ENCODE peak calls at places on chromosomes 6 and 20, in six cellular contexts. H is spleen, T is tibial artery, W is heart right ventricle, D is cardiac muscle cell, B is AG04450. Q is an unnamed sample.

GRCh38 chr6:22447862-22448261 is 121.5 kb upstream of the HDGFL1 start:
- DNase-seq in H (no peak), T (no peak), W (no peak), D (no peak), B (no peak), Q (no peak)

GRCh38 chr6:39958947-39959346 is 24.7 kb upstream of the MOCS1 start:
- DNase-seq in H (no peak), T (no peak), W (no peak), D (no peak), B (no peak), Q (no peak)

GRCh38 chr20:24393903-24394302 is 75.5 kb upstream of the SYNDIG1 start:
- DNase-seq in H (no peak), T (no peak), W (no peak), D (no peak), B (no peak), Q (no peak)

GRCh38 chr20:43564993-43565757 is 6.3 kb downstream of the SGK2 start:
- DNase-seq in H (no peak), T (no peak), W (no peak), D (no peak), B (no peak), Q (no peak)

GRCh38 chr20:36745234-36745926 is 510 bp downstream of the NDRG3 start:
- DNase-seq in H (no peak), T (peak), W (no peak), D (peak), B (no peak), Q (peak)

GRCh38 chr20:18722381-18722780 is 91.2 kb upstream of the SCP2D1 start:
- DNase-seq in H (no peak), T (no peak), W (no peak), D (no peak), B (no peak), Q (no peak)

GRCh38 chr6:122476131-122476530 is 4.5 kb upstream of the SERINC1 start:
- DNase-seq in H (no peak), T (no peak), W (no peak), D (peak), B (no peak), Q (peak)

GRCh38 chr20:48282591-48283228 is 497.4 kb upstream of the SULF2 start:
- DNase-seq in H (no peak), T (no peak), W (no peak), D (no peak), B (no peak), Q (peak)

GRCh38 chr6:135920689-135921088 is 69.2 kb downstream of the PDE7B start:
- DNase-seq in H (no peak), T (no peak), W (no peak), D (no peak), B (no peak), Q (no peak)

GRCh38 chr6:90508753-90509152 is 78.1 kb downstream of the MAP3K7 start:
- DNase-seq in H (no peak), T (no peak), W (no peak), D (no peak), B (no peak), Q (no peak)

GRCh38 chr6:12009904-12010634 is 2.0 kb upstream of the HIVEP1 start:
- DNase-seq in H (no peak), T (no peak), W (no peak), D (peak), B (no peak), Q (peak)

GRCh38 chr6:36701401-36701991 is 3.9 kb downstream of the RAB44 start:
- DNase-seq in H (peak), T (peak), W (no peak), D (no peak), B (no peak), Q (peak)

GRCh38 chr6:1665214-1665613 is 55.5 kb downstream of the FOXC1 start:
- DNase-seq in H (no peak), T (no peak), W (no peak), D (no peak), B (no peak), Q (no peak)

GRCh38 chr6:87281426-87281825 is 41.0 kb upstream of the SMIM8 start:
- DNase-seq in H (no peak), T (no peak), W (no peak), D (peak), B (no peak), Q (no peak)

GRCh38 chr6:116444092-116444491 is 17.1 kb upstream of the CALHM6 start:
- DNase-seq in H (no peak), T (no peak), W (no peak), D (peak), B (no peak), Q (peak)

GRCh38 chr6:108966855-108967755 is 118.9 kb downstream of the ARMC2 start:
- DNase-seq in H (peak), T (no peak), W (peak), D (peak), B (no peak), Q (peak)

GRCh38 chr20:19078448-19079373 is 133.7 kb upstream of the SLC24A3 start:
- DNase-seq in H (no peak), T (no peak), W (no peak), D (no peak), B (no peak), Q (no peak)

GRCh38 chr6:251920-252319 is 40.4 kb upstream of the DUSP22 start:
- DNase-seq in H (no peak), T (no peak), W (no peak), D (no peak), B (no peak), Q (no peak)

GRCh38 chr20:642398-643174 is 10.4 kb downstream of the SRXN1 start:
- DNase-seq in H (no peak), T (no peak), W (peak), D (no peak), B (no peak), Q (no peak)

GRCh38 chr6:99822741-99823512 is 171.1 kb downstream of the MCHR2 start:
- DNase-seq in H (no peak), T (no peak), W (no peak), D (peak), B (peak), Q (peak)

GRCh38 chr20:50333856-50334255 is 143.2 kb downstream of the CEBPB start:
- DNase-seq in H (peak), T (peak), W (no peak), D (peak), B (peak), Q (no peak)

GRCh38 chr20:32483351-32484220 is 101.5 kb downstream of the NOL4L start:
- DNase-seq in H (peak), T (no peak), W (peak), D (peak), B (no peak), Q (peak)

GRCh38 chr6:5318617-5319016 is 57.3 kb downstream of the FARS2 start:
- DNase-seq in H (no peak), T (no peak), W (no peak), D (no peak), B (no peak), Q (no peak)

GRCh38 chr20:59515013-59515905 is 89.1 kb upstream of the PHACTR3 start:
- DNase-seq in H (no peak), T (no peak), W (peak), D (peak), B (no peak), Q (peak)

GRCh38 chr20:1635291-1635979 is 15.6 kb upstream of the SIRPB1 start:
- DNase-seq in H (no peak), T (no peak), W (no peak), D (no peak), B (no peak), Q (no peak)

GRCh38 chr6:116476021-116476678 is 15.0 kb downstream of the CALHM6 start:
- DNase-seq in H (no peak), T (no peak), W (no peak), D (no peak), B (no peak), Q (peak)

GRCh38 chr6:35240838-35241801 is 18.4 kb upstream of the ZNF76 start:
- DNase-seq in H (peak), T (peak), W (peak), D (peak), B (no peak), Q (peak)

GRCh38 chr6:170058878-170059485 is 231.9 kb downstream of the DLL1 start:
- DNase-seq in H (peak), T (peak), W (no peak), D (no peak), B (no peak), Q (no peak)

GRCh38 chr6:3284436-3284876 is 25.7 kb downstream of the PSMG4 start:
- DNase-seq in H (peak), T (peak), W (no peak), D (no peak), B (no peak), Q (no peak)

GRCh38 chr20:35871311-35871771 is 83.0 kb downstream of the SCAND1 start:
- DNase-seq in H (no peak), T (no peak), W (peak), D (peak), B (no peak), Q (peak)

GRCh38 chr6:66210964-66211363 is 503.9 kb upstream of the EYS start:
- DNase-seq in H (no peak), T (no peak), W (no peak), D (no peak), B (no peak), Q (no peak)

GRCh38 chr20:38649275-38649891 is 47.8 kb downstream of the ARHGAP40 start:
- DNase-seq in H (no peak), T (no peak), W (no peak), D (peak), B (no peak), Q (peak)

GRCh38 chr20:52086878-52087277 is 104.7 kb downstream of the ZFP64 start:
- DNase-seq in H (no peak), T (no peak), W (no peak), D (no peak), B (no peak), Q (no peak)

GRCh38 chr20:49400904-49401303 is 81.6 kb downstream of the KCNB1 start:
- DNase-seq in H (no peak), T (peak), W (no peak), D (peak), B (peak), Q (no peak)

GRCh38 chr6:44662461-44663121 is 275.1 kb downstream of the CDC5L start:
- DNase-seq in H (no peak), T (peak), W (no peak), D (peak), B (no peak), Q (no peak)

GRCh38 chr20:10576411-10576810 is 97.4 kb downstream of the JAG1 start:
- DNase-seq in H (no peak), T (no peak), W (no peak), D (no peak), B (no peak), Q (no peak)
- H3K27ac ChIP-seq in H (no peak), T (peak), W (no peak), D (no peak), B (no peak), Q (no peak)

GRCh38 chr20:63574829-63575720 is 1.0 kb upstream of the HELZ2 start:
- DNase-seq in H (peak), T (no peak), W (no peak), D (peak), B (no peak), Q (no peak)
- H3K4me3 ChIP-seq in H (no peak), T (no peak), W (no peak), D (no peak), B (no peak), Q (no peak)

GRCh38 chr6:111865049-111865585 is 8.1 kb downstream of the FYN start:
- DNase-seq in H (no peak), T (no peak), W (no peak), D (no peak), B (no peak), Q (no peak)

GRCh38 chr6:111864138-111865048 is 8.9 kb downstream of the FYN start:
- DNase-seq in H (no peak), T (no peak), W (no peak), D (no peak), B (no peak), Q (no peak)

GRCh38 chr6:111865909-111866546 is 7.2 kb downstream of the FYN start:
- DNase-seq in H (no peak), T (no peak), W (no peak), D (no peak), B (no peak), Q (no peak)

GRCh38 chr6:111870054-111870750 is 3.0 kb downstream of the FYN start:
- DNase-seq in H (no peak), T (no peak), W (no peak), D (no peak), B (no peak), Q (no peak)

GRCh38 chr6:111866857-111867256 is 6.4 kb downstream of the FYN start:
- DNase-seq in H (no peak), T (no peak), W (no peak), D (no peak), B (no peak), Q (no peak)
- H3K27ac ChIP-seq in H (no peak), T (no peak), W (no peak), D (no peak), B (no peak), Q (no peak)

GRCh38 chr6:33415831-33416230 is 2.1 kb downstream of the CUTA start:
- DNase-seq in H (peak), T (no peak), W (no peak), D (no peak), B (no peak), Q (no peak)
- H3K4me3 ChIP-seq in H (no peak), T (no peak), W (no peak), D (no peak), B (peak), Q (no peak)

DNA sequence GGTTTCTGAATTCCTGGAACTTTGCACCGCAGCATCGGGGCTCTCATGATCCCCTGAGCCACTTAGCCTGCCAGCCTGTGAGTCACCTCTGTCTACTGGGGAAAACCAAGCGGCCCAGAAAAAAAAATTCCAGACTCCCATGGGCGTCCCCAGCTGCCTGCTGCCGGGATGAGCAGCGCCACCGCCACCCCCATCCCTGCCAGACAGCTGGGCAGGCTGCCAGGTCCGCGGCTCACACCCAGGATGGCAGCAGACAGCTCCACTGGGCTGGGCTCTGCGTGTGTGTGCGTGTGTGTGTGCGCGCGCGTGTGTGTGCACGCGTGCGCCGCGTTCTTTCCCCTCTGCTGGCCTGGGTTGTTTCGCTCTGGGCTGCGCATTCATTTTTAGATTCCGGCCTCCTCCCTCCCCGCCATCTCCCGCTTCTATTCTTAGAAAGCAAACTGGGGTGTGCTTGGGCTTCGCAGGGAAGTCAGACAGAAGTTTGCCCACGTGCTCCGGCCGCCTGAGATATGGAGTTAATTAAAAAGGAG is 38.9 kb upstream of the PMEPA1 start:
- DNase-seq in H (peak), T (peak), W (peak), D (peak), B (peak), Q (peak)
- H3K27ac ChIP-seq in H (peak), T (peak), W (peak), D (no peak), B (no peak), Q (peak)

GRCh38 chr6:73180718-73181619 is 44.3 kb downstream of the KHDC1L start:
- DNase-seq in H (no peak), T (no peak), W (no peak), D (peak), B (peak), Q (peak)
- H3K4me3 ChIP-seq in H (no peak), T (peak), W (no peak), D (no peak), B (peak), Q (no peak)

GRCh38 chr6:123803862-123804681 is at the start of gene NKAIN2:
- DNase-seq in H (peak), T (no peak), W (peak), D (no peak), B (no peak), Q (no peak)

GRCh38 chr6:123802697-123803455 is 789 bp upstream of the NKAIN2 start:
- DNase-seq in H (peak), T (peak), W (peak), D (peak), B (peak), Q (peak)

GRCh38 chr6:123802351-123802696 is 1.3 kb upstream of the NKAIN2 start:
- DNase-seq in H (no peak), T (no peak), W (no peak), D (no peak), B (no peak), Q (no peak)

GRCh38 chr6:123804771-123805540 is 1.3 kb downstream of the NKAIN2 start:
- DNase-seq in H (no peak), T (no peak), W (no peak), D (no peak), B (no peak), Q (no peak)

DNA sequence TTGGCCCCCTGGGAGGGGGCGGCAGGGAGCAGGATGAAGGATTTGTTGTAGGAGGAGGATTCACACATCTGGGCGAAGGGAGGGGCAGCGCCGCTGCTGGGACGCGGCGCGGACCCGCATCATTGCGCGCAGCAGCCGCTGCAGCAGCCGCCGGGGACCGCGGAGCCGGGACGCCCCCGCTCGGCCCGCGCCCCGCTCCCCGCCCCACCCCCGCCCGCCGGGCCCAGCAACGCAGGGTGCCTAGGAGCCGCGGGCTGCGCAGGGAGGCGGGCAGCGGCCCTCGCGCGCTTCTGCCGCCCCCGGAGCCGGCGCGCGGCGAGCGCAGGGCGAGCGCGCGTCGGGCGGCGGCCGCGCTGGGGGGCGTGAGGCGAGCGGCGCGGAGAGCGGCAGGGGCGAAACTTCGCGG is 206 bp upstream of the NKAIN2 start:
- DNase-seq in H (no peak), T (no peak), W (no peak), D (no peak), B (no peak), Q (no peak)
- H3K27ac ChIP-seq in H (no peak), T (no peak), W (no peak), D (no peak), B (no peak), Q (no peak)